ENCODE peak calls at places on chromosomes 6 and 20, in seven cellular contexts. P is GM06990; S is activated T-cell treated with anti-CD3 and anti-CD28 coated beads, Interleukin-2, amount 50 U/mL, for 72 hours; B is tibial nerve; A is lung microvascular endothelial cell; U is nucleus accumbens; I is CD8-positive, alpha-beta T cell. R is an unnamed sample.

GRCh38 chr6:66376021-66376420 is 669.0 kb upstream of the EYS start:
- DNase-seq in P (no peak), S (no peak), B (no peak), A (no peak), U (no peak), I (no peak), R (no peak)

GRCh38 chr6:83958250-83958685 is 75.3 kb upstream of the MRAP2 start:
- DNase-seq in P (no peak), S (no peak), B (no peak), A (no peak), U (no peak), I (no peak), R (no peak)

GRCh38 chr6:150924808-150925654 is 59.5 kb downstream of the MTHFD1L start:
- DNase-seq in P (no peak), S (no peak), B (no peak), A (no peak), U (no peak), I (no peak), R (no peak)

GRCh38 chr20:63553933-63554290 is at the start of gene FNDC11:
- DNase-seq in P (no peak), S (peak), B (no peak), A (peak), U (no peak), I (no peak), R (peak)

GRCh38 chr20:52312131-52312729 is 120.7 kb upstream of the ZFP64 start:
- DNase-seq in P (no peak), S (peak), B (no peak), A (peak), U (peak), I (peak), R (peak)

GRCh38 chr6:64266351-64266821 is 630.8 kb downstream of the PHF3 start:
- DNase-seq in P (peak), S (no peak), B (no peak), A (no peak), U (no peak), I (no peak), R (no peak)

GRCh38 chr20:16017656-16018055 is 555.6 kb downstream of the KIF16B start:
- DNase-seq in P (no peak), S (no peak), B (no peak), A (no peak), U (no peak), I (no peak), R (no peak)

GRCh38 chr6:31110825-31111582 is 1.4 kb downstream of the C6orf15 start:
- DNase-seq in P (no peak), S (no peak), B (no peak), A (no peak), U (no peak), I (no peak), R (no peak)

GRCh38 chr6:3088446-3088845 is 20.2 kb downstream of the RIPK1 start:
- DNase-seq in P (no peak), S (no peak), B (no peak), A (no peak), U (no peak), I (no peak), R (no peak)

GRCh38 chr6:110814488-110815259 is 595 bp downstream of the CDK19 start:
- DNase-seq in P (peak), S (peak), B (peak), A (peak), U (peak), I (peak), R (peak)

GRCh38 chr6:31718294-31718693 is 3.1 kb downstream of the LY6G6D start:
- DNase-seq in P (no peak), S (no peak), B (no peak), A (no peak), U (no peak), I (no peak), R (no peak)

GRCh38 chr20:58021481-58021880 is 207.0 kb downstream of the ANKRD60 start:
- DNase-seq in P (no peak), S (no peak), B (peak), A (no peak), U (no peak), I (no peak), R (no peak)

GRCh38 chr20:59753836-59754235 is 149.5 kb downstream of the PHACTR3 start:
- DNase-seq in P (no peak), S (no peak), B (no peak), A (no peak), U (no peak), I (no peak), R (no peak)

GRCh38 chr6:100296810-100297544 is 167.7 kb downstream of the SIM1 start:
- DNase-seq in P (no peak), S (no peak), B (no peak), A (peak), U (no peak), I (no peak), R (no peak)

GRCh38 chr20:21027569-21027968 is 78.6 kb downstream of the LINC00237 start:
- DNase-seq in P (no peak), S (no peak), B (no peak), A (no peak), U (no peak), I (no peak), R (no peak)

GRCh38 chr6:83221886-83222479 is 28.8 kb downstream of the RWDD2A start:
- DNase-seq in P (no peak), S (no peak), B (no peak), A (peak), U (no peak), I (no peak), R (peak)

GRCh38 chr6:63347599-63347998 is 27.8 kb upstream of the LGSN start:
- DNase-seq in P (no peak), S (no peak), B (no peak), A (peak), U (no peak), I (no peak), R (no peak)

GRCh38 chr6:13760948-13761347 is 49.3 kb upstream of the RANBP9 start:
- DNase-seq in P (no peak), S (no peak), B (no peak), A (no peak), U (no peak), I (no peak), R (no peak)

GRCh38 chr6:124073021-124073420 is 269.4 kb downstream of the NKAIN2 start:
- DNase-seq in P (no peak), S (no peak), B (no peak), A (no peak), U (no peak), I (no peak), R (no peak)

GRCh38 chr20:37657924-37658800 is 35.7 kb upstream of the CTNNBL1 start:
- DNase-seq in P (no peak), S (no peak), B (no peak), A (no peak), U (no peak), I (no peak), R (no peak)

GRCh38 chr6:43970913-43971775 is 156.1 kb downstream of the MRPL14 start:
- DNase-seq in P (no peak), S (no peak), B (no peak), A (no peak), U (no peak), I (no peak), R (no peak)